ENCODE peak calls at places on chromosomes 5 and 9, in nine cellular contexts. C is cardiac fibroblast; V is non-pigmented ciliary epithelial cell; Z is NCI-H2081; W is endothelial cell; P is MCF 10A; U is HEK293T; A is activated T-helper 2 cell treated with anti-CD3 and anti-CD28 coated beads, Interferon-gamma antibody, Interleukin-2, Interleukin-4, amounts not matched to agents 10 μg/mL and 5 μg/mL and 100 μg/mL, durations not matched to agents 14 hours and 24 hours and 36 hours; D is Calu3. G is an unnamed sample.

GRCh38 chr9:16828335-16829281 is 41.9 kb downstream of the BNC2 start:
- DNase-seq in P (no peak), W (peak; percentile 27), A (no peak), V (no peak), C (peak; percentile 48), U (peak; percentile 28), D (no peak), Z (no peak), G (peak; percentile 56)

GRCh38 chr9:136882109-136882946 is 4.0 kb upstream of the TRAF2 start:
- DNase-seq in D (peak; percentile 92), U (no peak), V (peak; percentile 42), C (peak; percentile 77), A (peak; percentile 86), Z (no peak), W (no peak), P (peak; percentile 96), G (no peak)

GRCh38 chr5:16245956-16246355 is 66.4 kb upstream of the MARCHF11 start:
- DNase-seq in D (no peak), P (no peak), V (no peak), A (no peak), C (no peak), Z (no peak), U (no peak), W (no peak), G (no peak)

GRCh38 chr5:143566139-143566538 is 162.7 kb upstream of the NR3C1 start:
- DNase-seq in C (no peak), Z (no peak), D (no peak), W (no peak), V (no peak), U (no peak), P (no peak), A (no peak), G (no peak)

GRCh38 chr9:12272471-12273072 is 420.6 kb upstream of the TYRP1 start:
- DNase-seq in A (no peak), P (no peak), D (no peak), V (no peak), C (no peak), U (no peak), W (no peak), Z (no peak), G (no peak)

GRCh38 chr5:42570946-42571625 is 147.8 kb downstream of the GHR start:
- DNase-seq in U (no peak), C (no peak), W (no peak), Z (no peak), P (peak; percentile 14), D (no peak), A (no peak), V (no peak), G (no peak)

GRCh38 chr9:70412678-70413426 is 1.6 kb downstream of the KLF9 start:
- DNase-seq in W (peak; percentile 40), Z (peak; percentile 67), C (peak; percentile 93), P (peak; percentile 72), D (peak; percentile 46), A (no peak), V (no peak), U (no peak), G (no peak)

GRCh38 chr5:75412111-75412990 is 75.3 kb downstream of the HMGCR start:
- DNase-seq in U (no peak), Z (peak; percentile 14), D (no peak), P (no peak), A (no peak), W (no peak), C (peak; percentile 7), V (peak; percentile 40), G (no peak)

GRCh38 chr9:19102181-19102630 is 498 bp downstream of the HAUS6 start:
- DNase-seq in U (peak; percentile 56), D (peak; percentile 6), V (no peak), P (peak; percentile 37), C (peak; percentile 26), Z (peak; percentile 65), W (peak; percentile 16), A (no peak), G (no peak)

GRCh38 chr9:111657051-111657450 is 4.4 kb upstream of the GNG10 start:
- DNase-seq in C (no peak), D (no peak), P (no peak), V (no peak), U (no peak), A (no peak), Z (no peak), W (no peak), G (no peak)

GRCh38 chr9:36962721-36963120 is 71.3 kb downstream of the PAX5 start:
- DNase-seq in A (no peak), W (no peak), Z (no peak), P (no peak), D (no peak), U (no peak), V (no peak), C (no peak), G (no peak)

GRCh38 chr5:116652903-116653302 is 78.3 kb upstream of the SEMA6A start:
- DNase-seq in V (no peak), D (no peak), W (no peak), C (peak; percentile 4), P (peak; percentile 73), Z (no peak), A (no peak), U (no peak), G (no peak)